ENCODE peak calls at places on chromosomes 7 and 10, in eight cellular contexts. One of them, this sample, is unnamed.

GRCh38 chr10:123241391-123242141 is 87.4 kb downstream of the BUB3 start:
- DNase-seq in thoracic aorta: no peak
- DNase-seq in endothelial cell of umbilical vein: peak; percentile 4
- DNase-seq in Peyer's patch: peak; percentile 57
- DNase-seq in CD8-positive, alpha-beta memory T cell: peak; percentile 24
- DNase-seq in mesenchymal stem cell: no peak
- DNase-seq in aorta: no peak
- DNase-seq in AG09309: no peak
- DNase-seq in this sample: no peak

GRCh38 chr10:69446229-69446628 is 5.0 kb upstream of the TSPAN15 start:
- DNase-seq in Peyer's patch: no peak
- DNase-seq in AG09309: no peak
- DNase-seq in thoracic aorta: no peak
- DNase-seq in endothelial cell of umbilical vein: no peak
- DNase-seq in CD8-positive, alpha-beta memory T cell: no peak
- DNase-seq in mesenchymal stem cell: no peak
- DNase-seq in aorta: no peak
- DNase-seq in this sample: peak; percentile 50

GRCh38 chr10:99888623-99889022 is 106.2 kb downstream of the ABCC2 start:
- DNase-seq in aorta: no peak
- DNase-seq in CD8-positive, alpha-beta memory T cell: no peak
- DNase-seq in endothelial cell of umbilical vein: no peak
- DNase-seq in mesenchymal stem cell: no peak
- DNase-seq in Peyer's patch: no peak
- DNase-seq in AG09309: peak; percentile 14
- DNase-seq in thoracic aorta: no peak
- DNase-seq in this sample: peak; percentile 39

GRCh38 chr7:112575864-112576263 is 95.1 kb downstream of the LSMEM1 start:
- DNase-seq in thoracic aorta: no peak
- DNase-seq in endothelial cell of umbilical vein: no peak
- DNase-seq in aorta: no peak
- DNase-seq in AG09309: no peak
- DNase-seq in CD8-positive, alpha-beta memory T cell: no peak
- DNase-seq in Peyer's patch: no peak
- DNase-seq in mesenchymal stem cell: no peak
- DNase-seq in this sample: no peak

GRCh38 chr10:116944911-116945310 is 60.1 kb downstream of the SHTN1 start:
- DNase-seq in AG09309: no peak
- DNase-seq in thoracic aorta: no peak
- DNase-seq in aorta: no peak
- DNase-seq in endothelial cell of umbilical vein: no peak
- DNase-seq in Peyer's patch: no peak
- DNase-seq in mesenchymal stem cell: no peak
- DNase-seq in CD8-positive, alpha-beta memory T cell: no peak
- DNase-seq in this sample: no peak

GRCh38 chr10:126504051-126504760 is 115.9 kb upstream of the ADAM12 start:
- DNase-seq in thoracic aorta: no peak
- DNase-seq in endothelial cell of umbilical vein: peak; percentile 47
- DNase-seq in mesenchymal stem cell: peak; percentile 73
- DNase-seq in Peyer's patch: no peak
- DNase-seq in AG09309: peak; percentile 27
- DNase-seq in aorta: no peak
- DNase-seq in CD8-positive, alpha-beta memory T cell: no peak
- DNase-seq in this sample: peak; percentile 71

GRCh38 chr7:81013036-81013435 is 94.2 kb upstream of the SEMA3C start:
- DNase-seq in endothelial cell of umbilical vein: no peak
- DNase-seq in CD8-positive, alpha-beta memory T cell: no peak
- DNase-seq in mesenchymal stem cell: peak; percentile 50
- DNase-seq in aorta: no peak
- DNase-seq in thoracic aorta: no peak
- DNase-seq in Peyer's patch: no peak
- DNase-seq in AG09309: peak; percentile 44
- DNase-seq in this sample: peak; percentile 75

GRCh38 chr10:124325998-124326636 is 92.6 kb downstream of the OAT start:
- DNase-seq in mesenchymal stem cell: no peak
- DNase-seq in thoracic aorta: no peak
- DNase-seq in aorta: no peak
- DNase-seq in endothelial cell of umbilical vein: no peak
- DNase-seq in CD8-positive, alpha-beta memory T cell: no peak
- DNase-seq in AG09309: no peak
- DNase-seq in Peyer's patch: no peak
- DNase-seq in this sample: no peak

GRCh38 chr7:1466524-1467271 is 7.4 kb upstream of the MICALL2 start:
- DNase-seq in endothelial cell of umbilical vein: peak; percentile 20
- DNase-seq in Peyer's patch: peak; percentile 31
- DNase-seq in aorta: peak; percentile 96
- DNase-seq in AG09309: no peak
- DNase-seq in mesenchymal stem cell: peak; percentile 77
- DNase-seq in thoracic aorta: peak; percentile 53
- DNase-seq in CD8-positive, alpha-beta memory T cell: no peak
- DNase-seq in this sample: peak; percentile 79

GRCh38 chr7:157139142-157140117 is 704 bp downstream of the UBE3C start:
- DNase-seq in aorta: peak; percentile 83
- DNase-seq in CD8-positive, alpha-beta memory T cell: peak; percentile 69
- DNase-seq in thoracic aorta: no peak
- DNase-seq in Peyer's patch: peak; percentile 49
- DNase-seq in AG09309: no peak
- DNase-seq in mesenchymal stem cell: peak; percentile 58
- DNase-seq in endothelial cell of umbilical vein: no peak
- DNase-seq in this sample: peak; percentile 54

GRCh38 chr7:23598321-23598720 is 1.1 kb downstream of the CCDC126 start:
- DNase-seq in aorta: no peak
- DNase-seq in Peyer's patch: no peak
- DNase-seq in AG09309: no peak
- DNase-seq in thoracic aorta: no peak
- DNase-seq in mesenchymal stem cell: no peak
- DNase-seq in endothelial cell of umbilical vein: no peak
- DNase-seq in CD8-positive, alpha-beta memory T cell: no peak
- DNase-seq in this sample: no peak

GRCh38 chr10:349081-349480 is 213.8 kb downstream of the ZMYND11 start:
- DNase-seq in mesenchymal stem cell: no peak
- DNase-seq in endothelial cell of umbilical vein: no peak
- DNase-seq in thoracic aorta: no peak
- DNase-seq in Peyer's patch: no peak
- DNase-seq in AG09309: no peak
- DNase-seq in aorta: no peak
- DNase-seq in CD8-positive, alpha-beta memory T cell: no peak
- DNase-seq in this sample: no peak

GRCh38 chr7:2954433-2954853 is 89.2 kb downstream of the CARD11 start:
- DNase-seq in endothelial cell of umbilical vein: no peak
- DNase-seq in thoracic aorta: no peak
- DNase-seq in CD8-positive, alpha-beta memory T cell: peak; percentile 13
- DNase-seq in Peyer's patch: peak; percentile 38
- DNase-seq in AG09309: no peak
- DNase-seq in mesenchymal stem cell: no peak
- DNase-seq in aorta: no peak
- DNase-seq in this sample: no peak

GRCh38 chr10:60200012-60200681 is 189.5 kb downstream of the ANK3 start:
- DNase-seq in Peyer's patch: no peak
- DNase-seq in AG09309: no peak
- DNase-seq in thoracic aorta: no peak
- DNase-seq in endothelial cell of umbilical vein: no peak
- DNase-seq in mesenchymal stem cell: no peak
- DNase-seq in CD8-positive, alpha-beta memory T cell: no peak
- DNase-seq in aorta: no peak
- DNase-seq in this sample: no peak

GRCh38 chr7:157762824-157763223 is 426.0 kb downstream of the DNAJB6 start:
- DNase-seq in CD8-positive, alpha-beta memory T cell: no peak
- DNase-seq in aorta: peak; percentile 66
- DNase-seq in thoracic aorta: no peak
- DNase-seq in endothelial cell of umbilical vein: no peak
- DNase-seq in mesenchymal stem cell: no peak
- DNase-seq in AG09309: no peak
- DNase-seq in Peyer's patch: no peak
- DNase-seq in this sample: no peak

GRCh38 chr7:16961650-16962049 is 79.9 kb upstream of the AGR3 start:
- DNase-seq in mesenchymal stem cell: peak; percentile 92
- DNase-seq in aorta: no peak
- DNase-seq in CD8-positive, alpha-beta memory T cell: no peak
- DNase-seq in AG09309: peak; percentile 57
- DNase-seq in thoracic aorta: no peak
- DNase-seq in Peyer's patch: no peak
- DNase-seq in endothelial cell of umbilical vein: no peak
- DNase-seq in this sample: peak; percentile 81

GRCh38 chr10:30857803-30858202 is 173.9 kb downstream of the ZNF438 start:
- DNase-seq in aorta: no peak
- DNase-seq in CD8-positive, alpha-beta memory T cell: no peak
- DNase-seq in endothelial cell of umbilical vein: peak; percentile 50
- DNase-seq in AG09309: peak; percentile 90
- DNase-seq in Peyer's patch: no peak
- DNase-seq in mesenchymal stem cell: peak; percentile 59
- DNase-seq in thoracic aorta: no peak
- DNase-seq in this sample: peak; percentile 83

GRCh38 chr7:158135931-158136330 is 451.7 kb downstream of the PTPRN2 start:
- DNase-seq in thoracic aorta: no peak
- DNase-seq in aorta: peak; percentile 69
- DNase-seq in mesenchymal stem cell: no peak
- DNase-seq in CD8-positive, alpha-beta memory T cell: no peak
- DNase-seq in endothelial cell of umbilical vein: no peak
- DNase-seq in Peyer's patch: no peak
- DNase-seq in AG09309: no peak
- DNase-seq in this sample: no peak

GRCh38 chr10:20957744-20958143 is 60.6 kb upstream of the NEBL start:
- DNase-seq in thoracic aorta: no peak
- DNase-seq in Peyer's patch: no peak
- DNase-seq in CD8-positive, alpha-beta memory T cell: no peak
- DNase-seq in endothelial cell of umbilical vein: no peak
- DNase-seq in aorta: no peak
- DNase-seq in mesenchymal stem cell: no peak
- DNase-seq in AG09309: no peak
- DNase-seq in this sample: no peak

GRCh38 chr7:81616951-81617350 is 152.9 kb downstream of the HGF start:
- DNase-seq in AG09309: no peak
- DNase-seq in CD8-positive, alpha-beta memory T cell: no peak
- DNase-seq in Peyer's patch: no peak
- DNase-seq in thoracic aorta: no peak
- DNase-seq in mesenchymal stem cell: no peak
- DNase-seq in endothelial cell of umbilical vein: peak; percentile 46
- DNase-seq in aorta: no peak
- DNase-seq in this sample: no peak

GRCh38 chr10:29119374-29119773 is 169.5 kb upstream of the LYZL1 start:
- DNase-seq in aorta: no peak
- DNase-seq in endothelial cell of umbilical vein: peak; percentile 42
- DNase-seq in CD8-positive, alpha-beta memory T cell: no peak
- DNase-seq in AG09309: no peak
- DNase-seq in thoracic aorta: no peak
- DNase-seq in mesenchymal stem cell: peak; percentile 29
- DNase-seq in Peyer's patch: no peak
- DNase-seq in this sample: no peak

GRCh38 chr10:104293781-104294321 is 24.9 kb downstream of the GSTO2 start:
- DNase-seq in endothelial cell of umbilical vein: no peak
- DNase-seq in mesenchymal stem cell: no peak
- DNase-seq in CD8-positive, alpha-beta memory T cell: no peak
- DNase-seq in AG09309: no peak
- DNase-seq in Peyer's patch: no peak
- DNase-seq in thoracic aorta: no peak
- DNase-seq in aorta: no peak
- DNase-seq in this sample: no peak

GRCh38 chr7:131471605-131472004 is 84.8 kb downstream of the PODXL start:
- DNase-seq in thoracic aorta: no peak
- DNase-seq in CD8-positive, alpha-beta memory T cell: no peak
- DNase-seq in aorta: no peak
- DNase-seq in AG09309: no peak
- DNase-seq in mesenchymal stem cell: no peak
- DNase-seq in endothelial cell of umbilical vein: no peak
- DNase-seq in Peyer's patch: no peak
- DNase-seq in this sample: no peak

GRCh38 chr10:95655571-95656290 is 780 bp downstream of the ALDH18A1 start:
- DNase-seq in thoracic aorta: no peak
- DNase-seq in endothelial cell of umbilical vein: peak; percentile 62
- DNase-seq in AG09309: no peak
- DNase-seq in Peyer's patch: no peak
- DNase-seq in CD8-positive, alpha-beta memory T cell: no peak
- DNase-seq in mesenchymal stem cell: peak; percentile 66
- DNase-seq in aorta: peak; percentile 80
- DNase-seq in this sample: peak; percentile 76

GRCh38 chr10:103278862-103279298 is 1.9 kb downstream of the INA start:
- DNase-seq in endothelial cell of umbilical vein: peak; percentile 40
- DNase-seq in CD8-positive, alpha-beta memory T cell: no peak
- DNase-seq in aorta: peak; percentile 88
- DNase-seq in AG09309: no peak
- DNase-seq in mesenchymal stem cell: peak; percentile 53
- DNase-seq in thoracic aorta: no peak
- DNase-seq in Peyer's patch: no peak
- DNase-seq in this sample: peak; percentile 58

GRCh38 chr7:27213904-27214586 is 14.2 kb upstream of the HOXA13 start:
- DNase-seq in aorta: peak; percentile 52
- DNase-seq in AG09309: no peak
- DNase-seq in mesenchymal stem cell: no peak
- DNase-seq in Peyer's patch: no peak
- DNase-seq in thoracic aorta: no peak
- DNase-seq in CD8-positive, alpha-beta memory T cell: no peak
- DNase-seq in endothelial cell of umbilical vein: no peak
- DNase-seq in this sample: no peak
- H3K4me3 ChIP-seq in aorta: no peak overlapping the region
- H3K4me3 ChIP-seq in AG09309: no peak overlapping the region
- H3K4me3 ChIP-seq in mesenchymal stem cell: no peak overlapping the region
- H3K4me3 ChIP-seq in Peyer's patch: no peak overlapping the region
- H3K4me3 ChIP-seq in thoracic aorta: no peak overlapping the region
- H3K4me3 ChIP-seq in CD8-positive, alpha-beta memory T cell: no peak overlapping the region
- H3K4me3 ChIP-seq in endothelial cell of umbilical vein: no peak overlapping the region
- H3K4me3 ChIP-seq in this sample: no peak overlapping the region

GRCh38 chr7:150340875-150341262 is 560 bp downstream of the RARRES2 start:
- DNase-seq in endothelial cell of umbilical vein: no peak
- DNase-seq in thoracic aorta: no peak
- DNase-seq in AG09309: no peak
- DNase-seq in aorta: no peak
- DNase-seq in CD8-positive, alpha-beta memory T cell: no peak
- DNase-seq in mesenchymal stem cell: no peak
- DNase-seq in Peyer's patch: no peak
- DNase-seq in this sample: no peak
- H3K4me3 ChIP-seq in endothelial cell of umbilical vein: no peak overlapping the region
- H3K4me3 ChIP-seq in thoracic aorta: peak overlapping the region; percentile 75
- H3K4me3 ChIP-seq in AG09309: no peak overlapping the region
- H3K4me3 ChIP-seq in aorta: peak overlapping the region; percentile 12
- H3K4me3 ChIP-seq in CD8-positive, alpha-beta memory T cell: no peak overlapping the region
- H3K4me3 ChIP-seq in mesenchymal stem cell: no peak overlapping the region
- H3K4me3 ChIP-seq in Peyer's patch: peak overlapping the region; percentile 36
- H3K4me3 ChIP-seq in this sample: peak overlapping the region; percentile 57

DNA sequence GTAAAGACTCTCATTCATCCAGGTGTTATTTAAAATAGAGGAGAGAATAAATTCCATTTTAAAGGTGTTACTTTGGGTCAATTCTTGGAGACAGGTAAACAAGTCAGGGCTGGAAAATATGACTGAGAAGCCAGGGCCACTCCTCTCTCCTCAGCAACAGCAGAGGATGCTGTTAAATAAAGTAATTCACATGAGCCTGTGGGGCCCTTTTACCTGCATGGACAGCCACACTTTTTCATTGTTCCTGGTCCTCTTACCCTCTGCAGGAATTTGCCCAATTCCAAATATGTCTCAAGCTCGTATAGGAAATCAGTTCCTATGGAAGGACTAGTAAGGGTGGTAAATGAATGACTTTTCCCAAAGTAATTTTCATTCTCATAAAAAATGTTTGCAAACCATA is 420.1 kb upstream of the KLF6 start:
- DNase-seq in thoracic aorta: no peak
- DNase-seq in Peyer's patch: no peak
- DNase-seq in AG09309: no peak
- DNase-seq in endothelial cell of umbilical vein: no peak
- DNase-seq in aorta: no peak
- DNase-seq in CD8-positive, alpha-beta memory T cell: no peak
- DNase-seq in mesenchymal stem cell: no peak
- DNase-seq in this sample: no peak
- H3K4me3 ChIP-seq in thoracic aorta: no peak overlapping the region
- H3K4me3 ChIP-seq in Peyer's patch: no peak overlapping the region
- H3K4me3 ChIP-seq in AG09309: no peak overlapping the region
- H3K4me3 ChIP-seq in endothelial cell of umbilical vein: no peak overlapping the region
- H3K4me3 ChIP-seq in aorta: no peak overlapping the region
- H3K4me3 ChIP-seq in CD8-positive, alpha-beta memory T cell: no peak overlapping the region
- H3K4me3 ChIP-seq in mesenchymal stem cell: no peak overlapping the region
- H3K4me3 ChIP-seq in this sample: no peak overlapping the region

GRCh38 chr7:47636693-47637175 is 54.8 kb upstream of the TNS3 start:
- DNase-seq in aorta: no peak
- DNase-seq in AG09309: no peak
- DNase-seq in thoracic aorta: no peak
- DNase-seq in Peyer's patch: no peak
- DNase-seq in CD8-positive, alpha-beta memory T cell: no peak
- DNase-seq in endothelial cell of umbilical vein: no peak
- DNase-seq in mesenchymal stem cell: no peak
- DNase-seq in this sample: no peak
- H3K4me3 ChIP-seq in aorta: no peak overlapping the region
- H3K4me3 ChIP-seq in AG09309: no peak overlapping the region
- H3K4me3 ChIP-seq in thoracic aorta: peak overlapping the region; percentile 37
- H3K4me3 ChIP-seq in Peyer's patch: no peak overlapping the region
- H3K4me3 ChIP-seq in CD8-positive, alpha-beta memory T cell: no peak overlapping the region
- H3K4me3 ChIP-seq in endothelial cell of umbilical vein: no peak overlapping the region
- H3K4me3 ChIP-seq in mesenchymal stem cell: no peak overlapping the region
- H3K4me3 ChIP-seq in this sample: no peak overlapping the region